ENCODE peak calls at places on chromosomes 16 and 17, in six cellular contexts. One of them, this sample, is unnamed.

GRCh38 chr17:51820252-51820651 is 338.3 kb downstream of the CA10 start:
- DNase-seq in GM12865: no peak
- DNase-seq in suprapubic skin: no peak
- DNase-seq in hepatocyte: peak
- DNase-seq in transverse colon: no peak
- DNase-seq in AG04450: no peak
- DNase-seq in this sample: no peak

GRCh38 chr16:49463529-49463928 is 89.9 kb downstream of the C16orf78 start:
- DNase-seq in AG04450: no peak
- DNase-seq in hepatocyte: no peak
- DNase-seq in transverse colon: peak
- DNase-seq in suprapubic skin: peak
- DNase-seq in GM12865: peak
- DNase-seq in this sample: no peak

GRCh38 chr17:79031996-79032875 is 8.3 kb downstream of the C1QTNF1 start:
- DNase-seq in transverse colon: no peak
- DNase-seq in AG04450: no peak
- DNase-seq in GM12865: no peak
- DNase-seq in hepatocyte: no peak
- DNase-seq in suprapubic skin: no peak
- DNase-seq in this sample: no peak

GRCh38 chr16:65908568-65908967 is 457.9 kb upstream of the CDH5 start:
- DNase-seq in transverse colon: no peak
- DNase-seq in GM12865: no peak
- DNase-seq in AG04450: no peak
- DNase-seq in hepatocyte: no peak
- DNase-seq in suprapubic skin: no peak
- DNase-seq in this sample: no peak

GRCh38 chr16:89217388-89218191 is at the start of gene ZNF778:
- DNase-seq in hepatocyte: peak
- DNase-seq in AG04450: peak
- DNase-seq in transverse colon: peak
- DNase-seq in GM12865: peak
- DNase-seq in suprapubic skin: peak
- DNase-seq in this sample: peak

GRCh38 chr16:53542283-53542682 is 39.3 kb upstream of the AKTIP start:
- DNase-seq in transverse colon: peak
- DNase-seq in AG04450: no peak
- DNase-seq in suprapubic skin: no peak
- DNase-seq in hepatocyte: no peak
- DNase-seq in GM12865: no peak
- DNase-seq in this sample: peak

GRCh38 chr16:10514369-10515055 is 65.9 kb downstream of the EMP2 start:
- DNase-seq in GM12865: peak
- DNase-seq in transverse colon: peak
- DNase-seq in suprapubic skin: peak
- DNase-seq in hepatocyte: peak
- DNase-seq in AG04450: peak
- DNase-seq in this sample: no peak

GRCh38 chr17:57685499-57686132 is 59.5 kb downstream of the CCDC182 start:
- DNase-seq in AG04450: no peak
- DNase-seq in transverse colon: no peak
- DNase-seq in GM12865: no peak
- DNase-seq in hepatocyte: no peak
- DNase-seq in suprapubic skin: no peak
- DNase-seq in this sample: no peak

GRCh38 chr16:56332464-56333079 is 92.8 kb downstream of the AMFR start:
- DNase-seq in hepatocyte: peak
- DNase-seq in transverse colon: peak
- DNase-seq in GM12865: peak
- DNase-seq in AG04450: no peak
- DNase-seq in suprapubic skin: no peak
- DNase-seq in this sample: no peak

GRCh38 chr16:3610698-3611144 is 685 bp downstream of the SLX4 start:
- DNase-seq in GM12865: peak
- DNase-seq in AG04450: no peak
- DNase-seq in transverse colon: no peak
- DNase-seq in hepatocyte: no peak
- DNase-seq in suprapubic skin: peak
- DNase-seq in this sample: no peak

GRCh38 chr16:75943705-75944514 is 217.6 kb upstream of the CPHXL start:
- DNase-seq in transverse colon: no peak
- DNase-seq in AG04450: no peak
- DNase-seq in suprapubic skin: no peak
- DNase-seq in GM12865: no peak
- DNase-seq in hepatocyte: peak
- DNase-seq in this sample: no peak

GRCh38 chr17:38926290-38927070 is 1.1 kb downstream of the LASP1NB start:
- DNase-seq in suprapubic skin: no peak
- DNase-seq in hepatocyte: no peak
- DNase-seq in AG04450: no peak
- DNase-seq in GM12865: peak
- DNase-seq in transverse colon: no peak
- DNase-seq in this sample: no peak

GRCh38 chr16:25419123-25419522 is 161.5 kb upstream of the ZKSCAN2 start:
- DNase-seq in transverse colon: no peak
- DNase-seq in AG04450: no peak
- DNase-seq in GM12865: no peak
- DNase-seq in suprapubic skin: no peak
- DNase-seq in hepatocyte: no peak
- DNase-seq in this sample: no peak

GRCh38 chr17:79114455-79115301 is 40.1 kb downstream of the ENGASE start:
- DNase-seq in suprapubic skin: no peak
- DNase-seq in transverse colon: peak
- DNase-seq in AG04450: no peak
- DNase-seq in GM12865: no peak
- DNase-seq in hepatocyte: peak
- DNase-seq in this sample: peak

GRCh38 chr17:81487487-81488275 is 24.9 kb downstream of the ACTG1 start:
- DNase-seq in hepatocyte: peak
- DNase-seq in GM12865: peak
- DNase-seq in transverse colon: peak
- DNase-seq in suprapubic skin: no peak
- DNase-seq in AG04450: no peak
- DNase-seq in this sample: peak

GRCh38 chr16:65339062-65339461 is 217.2 kb upstream of the CDH11 start:
- DNase-seq in hepatocyte: no peak
- DNase-seq in suprapubic skin: no peak
- DNase-seq in AG04450: no peak
- DNase-seq in GM12865: no peak
- DNase-seq in transverse colon: no peak
- DNase-seq in this sample: no peak

GRCh38 chr16:49283376-49284049 is 1.9 kb upstream of the CBLN1 start:
- DNase-seq in transverse colon: no peak
- DNase-seq in suprapubic skin: no peak
- DNase-seq in GM12865: no peak
- DNase-seq in hepatocyte: no peak
- DNase-seq in AG04450: no peak
- DNase-seq in this sample: peak

GRCh38 chr17:38458521-38458920 is 30.3 kb downstream of the ARHGAP23 start:
- DNase-seq in hepatocyte: no peak
- DNase-seq in GM12865: no peak
- DNase-seq in transverse colon: no peak
- DNase-seq in suprapubic skin: no peak
- DNase-seq in AG04450: no peak
- DNase-seq in this sample: no peak

GRCh38 chr17:55641559-55642160 is 81.0 kb downstream of the TMEM100 start:
- DNase-seq in hepatocyte: peak
- DNase-seq in transverse colon: peak
- DNase-seq in GM12865: peak
- DNase-seq in suprapubic skin: peak
- DNase-seq in AG04450: peak
- DNase-seq in this sample: no peak

GRCh38 chr16:20415541-20415940 is 6.2 kb downstream of the ACSM5 start:
- DNase-seq in transverse colon: no peak
- DNase-seq in GM12865: no peak
- DNase-seq in hepatocyte: no peak
- DNase-seq in suprapubic skin: no peak
- DNase-seq in AG04450: no peak
- DNase-seq in this sample: no peak

GRCh38 chr16:84532299-84532724 is 27.9 kb upstream of the MEAK7 start:
- DNase-seq in hepatocyte: peak
- DNase-seq in AG04450: peak
- DNase-seq in suprapubic skin: no peak
- DNase-seq in GM12865: peak
- DNase-seq in transverse colon: peak
- DNase-seq in this sample: no peak

GRCh38 chr16:20023190-20023589 is 50.5 kb downstream of the GPR139 start:
- DNase-seq in suprapubic skin: no peak
- DNase-seq in transverse colon: no peak
- DNase-seq in GM12865: peak
- DNase-seq in hepatocyte: peak
- DNase-seq in AG04450: no peak
- DNase-seq in this sample: no peak

GRCh38 chr17:55301521-55302406 is 37.0 kb downstream of the HLF start:
- DNase-seq in suprapubic skin: no peak
- DNase-seq in transverse colon: no peak
- DNase-seq in hepatocyte: peak
- DNase-seq in AG04450: no peak
- DNase-seq in GM12865: no peak
- DNase-seq in this sample: no peak

GRCh38 chr16:57167951-57168350 is 17.9 kb downstream of the PSME3IP1 start:
- DNase-seq in suprapubic skin: no peak
- DNase-seq in transverse colon: no peak
- DNase-seq in GM12865: peak
- DNase-seq in AG04450: peak
- DNase-seq in hepatocyte: peak
- DNase-seq in this sample: no peak

GRCh38 chr17:50634123-50634914 is at the start of gene ABCC3:
- DNase-seq in GM12865: peak
- DNase-seq in AG04450: no peak
- DNase-seq in hepatocyte: peak
- DNase-seq in transverse colon: peak
- DNase-seq in suprapubic skin: no peak
- DNase-seq in this sample: peak

GRCh38 chr16:23302045-23302956 is at the start of gene SCNN1B:
- DNase-seq in AG04450: no peak
- DNase-seq in GM12865: peak
- DNase-seq in hepatocyte: no peak
- DNase-seq in suprapubic skin: no peak
- DNase-seq in transverse colon: peak
- DNase-seq in this sample: peak

GRCh38 chr17:8602679-8603078 is 27.8 kb downstream of the MYH10 start:
- DNase-seq in transverse colon: no peak
- DNase-seq in AG04450: no peak
- DNase-seq in hepatocyte: no peak
- DNase-seq in suprapubic skin: no peak
- DNase-seq in GM12865: no peak
- DNase-seq in this sample: no peak

GRCh38 chr16:85696761-85697160 is 8.0 kb upstream of the GINS2 start:
- DNase-seq in transverse colon: no peak
- DNase-seq in hepatocyte: no peak
- DNase-seq in suprapubic skin: no peak
- DNase-seq in AG04450: no peak
- DNase-seq in GM12865: no peak
- DNase-seq in this sample: no peak

GRCh38 chr17:58391302-58391984 is 25.9 kb downstream of the RNF43 start:
- DNase-seq in transverse colon: peak
- DNase-seq in suprapubic skin: no peak
- DNase-seq in GM12865: no peak
- DNase-seq in AG04450: no peak
- DNase-seq in hepatocyte: peak
- DNase-seq in this sample: peak

GRCh38 chr16:67483731-67484525 is 581 bp upstream of the AGRP start:
- DNase-seq in AG04450: no peak
- DNase-seq in transverse colon: no peak
- DNase-seq in hepatocyte: no peak
- DNase-seq in GM12865: no peak
- DNase-seq in suprapubic skin: no peak
- DNase-seq in this sample: no peak

GRCh38 chr16:67481561-67482259 is 753 bp upstream of the ATP6V0D1 start:
- DNase-seq in suprapubic skin: no peak
- DNase-seq in GM12865: peak
- DNase-seq in transverse colon: peak
- DNase-seq in hepatocyte: peak
- DNase-seq in AG04450: no peak
- DNase-seq in this sample: no peak

GRCh38 chr16:67480833-67481560 is at the start of gene ATP6V0D1:
- DNase-seq in hepatocyte: peak
- DNase-seq in transverse colon: peak
- DNase-seq in suprapubic skin: peak
- DNase-seq in AG04450: peak
- DNase-seq in GM12865: peak
- DNase-seq in this sample: peak

GRCh38 chr16:67482260-67482924 is 955 bp downstream of the AGRP start:
- DNase-seq in suprapubic skin: no peak
- DNase-seq in hepatocyte: no peak
- DNase-seq in GM12865: peak
- DNase-seq in transverse colon: peak
- DNase-seq in AG04450: no peak
- DNase-seq in this sample: peak

GRCh38 chr16:67483150-67483549 is at the start of gene AGRP:
- DNase-seq in hepatocyte: no peak
- DNase-seq in suprapubic skin: no peak
- DNase-seq in GM12865: no peak
- DNase-seq in AG04450: no peak
- DNase-seq in transverse colon: no peak
- DNase-seq in this sample: no peak
- H3K4me3 ChIP-seq in hepatocyte: no peak
- H3K4me3 ChIP-seq in suprapubic skin: peak
- H3K4me3 ChIP-seq in GM12865: peak
- H3K4me3 ChIP-seq in AG04450: no peak
- H3K4me3 ChIP-seq in transverse colon: peak
- H3K4me3 ChIP-seq in this sample: no peak

DNA sequence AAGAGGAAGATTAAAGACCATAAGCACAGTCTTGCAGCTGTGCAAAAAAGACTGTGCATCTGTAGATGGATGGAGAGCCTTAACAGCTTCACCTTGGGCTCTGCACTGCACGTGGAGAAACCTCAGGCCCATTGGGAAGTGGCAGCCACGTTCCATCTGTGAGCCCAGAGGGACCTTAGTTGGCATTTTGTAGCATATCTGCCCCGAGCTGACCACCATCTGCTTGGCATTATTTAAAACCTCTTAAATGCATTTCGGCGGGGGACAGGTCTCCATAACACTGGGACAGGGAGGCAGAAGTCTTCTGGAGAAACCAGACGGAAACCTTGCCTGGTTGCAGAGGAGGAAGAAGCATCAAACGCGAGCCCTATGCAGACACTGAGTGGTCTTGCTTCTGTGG is 345.6 kb downstream of the CPPED1 start:
- DNase-seq in hepatocyte: no peak
- DNase-seq in AG04450: no peak
- DNase-seq in GM12865: no peak
- DNase-seq in suprapubic skin: no peak
- DNase-seq in transverse colon: no peak
- DNase-seq in this sample: no peak
- H3K4me3 ChIP-seq in hepatocyte: no peak
- H3K4me3 ChIP-seq in AG04450: no peak
- H3K4me3 ChIP-seq in GM12865: no peak
- H3K4me3 ChIP-seq in suprapubic skin: no peak
- H3K4me3 ChIP-seq in transverse colon: no peak
- H3K4me3 ChIP-seq in this sample: no peak

GRCh38 chr17:29613856-29614255 is 8.9 kb downstream of the CORO6 start:
- DNase-seq in transverse colon: no peak
- DNase-seq in suprapubic skin: no peak
- DNase-seq in hepatocyte: no peak
- DNase-seq in GM12865: no peak
- DNase-seq in AG04450: no peak
- DNase-seq in this sample: no peak
- H3K4me3 ChIP-seq in transverse colon: peak
- H3K4me3 ChIP-seq in suprapubic skin: peak
- H3K4me3 ChIP-seq in hepatocyte: no peak
- H3K4me3 ChIP-seq in GM12865: no peak
- H3K4me3 ChIP-seq in AG04450: no peak
- H3K4me3 ChIP-seq in this sample: peak

GRCh38 chr17:68599873-68600122 is 1.4 kb downstream of the FAM20A start:
- DNase-seq in hepatocyte: no peak
- DNase-seq in transverse colon: no peak
- DNase-seq in AG04450: no peak
- DNase-seq in suprapubic skin: no peak
- DNase-seq in GM12865: no peak
- DNase-seq in this sample: no peak
- H3K4me3 ChIP-seq in hepatocyte: peak
- H3K4me3 ChIP-seq in transverse colon: peak
- H3K4me3 ChIP-seq in AG04450: no peak
- H3K4me3 ChIP-seq in suprapubic skin: peak
- H3K4me3 ChIP-seq in GM12865: no peak
- H3K4me3 ChIP-seq in this sample: peak

This sample was measured in upper lobe of left lung.